ENCODE peak calls at places on chromosomes 1 and 21, in nine cellular contexts. N, L, R, G, X, O, D, W and Z are unnamed samples. For H3K4me1, the result is how much of the 10 kb centered on the place peaks cover.

GRCh38 chr1:9239622-9240401 is 5.2 kb downstream of the H6PD start:
- DNase-seq in L (peak), X (peak), O (peak), W (no peak), D (peak), N (no peak), G (no peak), R (no peak), Z (peak)

GRCh38 chr1:175808573-175808972 is 65.2 kb upstream of the TNR start:
- DNase-seq in G (no peak), R (no peak), L (peak), D (no peak), X (no peak), W (no peak), O (no peak), N (peak), Z (no peak)

GRCh38 chr1:203744008-203744972 is 20.7 kb upstream of the LAX1 start:
- DNase-seq in W (no peak), D (peak), G (no peak), X (peak), O (no peak), R (no peak), L (no peak), N (peak), Z (peak)

GRCh38 chr1:177786346-177786745 is 183.5 kb downstream of the SEC16B start:
- DNase-seq in X (no peak), W (no peak), R (no peak), O (no peak), L (no peak), N (no peak), G (no peak), D (no peak), Z (no peak)

GRCh38 chr21:33622253-33622652 is 19.3 kb downstream of the CRYZL1 start:
- DNase-seq in D (no peak), X (no peak), W (no peak), R (no peak), N (peak), G (no peak), L (no peak), O (no peak), Z (no peak)

GRCh38 chr21:44681861-44682579 is at the start of gene KRTAP12-1:
- DNase-seq in D (no peak), L (no peak), N (no peak), G (no peak), O (no peak), X (no peak), W (no peak), R (no peak), Z (no peak)

GRCh38 chr21:34926784-34927548 is 122.1 kb downstream of the RUNX1 start:
- DNase-seq in X (peak), W (no peak), O (peak), N (no peak), D (no peak), L (no peak), G (peak), R (no peak), Z (no peak)

GRCh38 chr21:17613242-17613676 is 558 bp upstream of the BTG3 start:
- DNase-seq in D (no peak), G (no peak), L (no peak), N (no peak), W (no peak), O (peak), X (peak), R (no peak), Z (peak)

GRCh38 chr1:210901981-210902770 is 231.8 kb downstream of the KCNH1 start:
- DNase-seq in W (no peak), X (no peak), D (no peak), N (no peak), O (no peak), L (no peak), G (no peak), R (no peak), Z (no peak)

GRCh38 chr1:119676571-119677206 is 28.6 kb upstream of the ZNF697 start:
- DNase-seq in L (no peak), X (peak), G (no peak), N (peak), W (no peak), O (no peak), D (no peak), R (no peak), Z (no peak)

GRCh38 chr1:119729044-119729443 is 17.3 kb downstream of the PHGDH start:
- DNase-seq in D (no peak), W (no peak), N (no peak), X (no peak), O (no peak), R (no peak), L (no peak), G (no peak), Z (no peak)

GRCh38 chr21:16418663-16419062 is 688.9 kb downstream of the USP25 start:
- DNase-seq in N (no peak), O (no peak), W (no peak), R (no peak), L (no peak), X (no peak), D (no peak), G (no peak), Z (no peak)

GRCh38 chr1:178060789-178061556 is 32.9 kb upstream of the RASAL2 start:
- DNase-seq in D (no peak), W (no peak), N (peak), O (peak), R (no peak), X (peak), L (peak), G (no peak), Z (no peak)

GRCh38 chr1:112285808-112286207 is 110.2 kb upstream of the CTTNBP2NL start:
- DNase-seq in D (no peak), N (no peak), G (no peak), L (peak), R (no peak), X (no peak), W (no peak), O (no peak), Z (no peak)

GRCh38 chr1:185984113-185984836 is 250.1 kb downstream of the HMCN1 start:
- DNase-seq in N (no peak), R (no peak), X (no peak), O (no peak), D (no peak), L (no peak), G (no peak), W (no peak), Z (no peak)

GRCh38 chr1:245500546-245500945 is 345.8 kb downstream of the KIF26B start:
- DNase-seq in N (peak), X (peak), G (peak), L (no peak), W (no peak), O (no peak), D (no peak), R (no peak), Z (no peak)

GRCh38 chr1:89931950-89932349 is 63.0 kb upstream of the ZNF326 start:
- DNase-seq in D (no peak), N (no peak), W (no peak), R (no peak), O (no peak), G (no peak), L (no peak), X (no peak), Z (no peak)

GRCh38 chr1:245575710-245576109 is 420.9 kb downstream of the KIF26B start:
- DNase-seq in R (no peak), D (no peak), G (no peak), L (no peak), N (no peak), O (no peak), X (peak), W (no peak), Z (no peak)

GRCh38 chr1:69252696-69253095 is 315.0 kb upstream of the LRRC7 start:
- DNase-seq in D (no peak), L (no peak), X (no peak), N (no peak), O (no peak), W (no peak), G (no peak), R (no peak), Z (no peak)

GRCh38 chr1:227950735-227951224 is 3.0 kb upstream of the WNT9A start:
- DNase-seq in N (no peak), G (no peak), X (no peak), L (no peak), O (no peak), D (no peak), W (no peak), R (no peak), Z (no peak)

GRCh38 chr1:27726173-27726793 is 522 bp downstream of the FAM76A start:
- DNase-seq in G (peak), O (peak), R (peak), W (peak), L (peak), N (peak), D (peak), X (peak), Z (peak)

GRCh38 chr1:201769966-201770365 is 59.0 kb upstream of the IPO9 start:
- DNase-seq in R (no peak), D (no peak), X (peak), G (no peak), O (no peak), N (no peak), L (no peak), W (no peak), Z (no peak)

GRCh38 chr1:30001452-30002039 is 721.8 kb downstream of the MATN1 start:
- DNase-seq in L (no peak), X (no peak), D (no peak), O (no peak), G (no peak), N (no peak), W (no peak), R (no peak), Z (no peak)

GRCh38 chr1:18941221-18942141 is 15.0 kb downstream of the IFFO2 start:
- DNase-seq in X (no peak), L (peak), G (peak), R (peak), D (no peak), N (peak), O (peak), W (no peak), Z (no peak)

GRCh38 chr1:22450421-22451021 is 1.1 kb upstream of the ZBTB40 start:
- DNase-seq in W (no peak), G (peak), L (no peak), D (no peak), O (no peak), X (no peak), R (no peak), N (no peak), Z (no peak)

GRCh38 chr1:207867136-207868081 is 43.5 kb downstream of the CD34 start:
- DNase-seq in L (no peak), D (peak), G (no peak), W (peak), N (no peak), O (no peak), X (peak), R (no peak), Z (no peak)

GRCh38 chr1:115545791-115546733 is 95.7 kb upstream of the VANGL1 start:
- DNase-seq in X (peak), D (no peak), L (peak), N (peak), O (peak), G (peak), W (peak), R (peak), Z (no peak)

GRCh38 chr21:26842976-26843911 is 2.0 kb downstream of the ADAMTS1 start:
- DNase-seq in W (peak), O (peak), N (peak), G (peak), X (peak), D (peak), R (no peak), L (peak), Z (no peak)

GRCh38 chr1:53535846-53536245 is 76.6 kb downstream of the DMRTB1 start:
- DNase-seq in W (no peak), R (no peak), D (no peak), X (peak), L (no peak), N (no peak), O (no peak), G (no peak), Z (no peak)

GRCh38 chr1:84339503-84339902 is 38.0 kb downstream of the SAMD13 start:
- DNase-seq in D (no peak), G (no peak), W (no peak), R (no peak), N (no peak), L (no peak), O (no peak), X (peak), Z (no peak)

DNA sequence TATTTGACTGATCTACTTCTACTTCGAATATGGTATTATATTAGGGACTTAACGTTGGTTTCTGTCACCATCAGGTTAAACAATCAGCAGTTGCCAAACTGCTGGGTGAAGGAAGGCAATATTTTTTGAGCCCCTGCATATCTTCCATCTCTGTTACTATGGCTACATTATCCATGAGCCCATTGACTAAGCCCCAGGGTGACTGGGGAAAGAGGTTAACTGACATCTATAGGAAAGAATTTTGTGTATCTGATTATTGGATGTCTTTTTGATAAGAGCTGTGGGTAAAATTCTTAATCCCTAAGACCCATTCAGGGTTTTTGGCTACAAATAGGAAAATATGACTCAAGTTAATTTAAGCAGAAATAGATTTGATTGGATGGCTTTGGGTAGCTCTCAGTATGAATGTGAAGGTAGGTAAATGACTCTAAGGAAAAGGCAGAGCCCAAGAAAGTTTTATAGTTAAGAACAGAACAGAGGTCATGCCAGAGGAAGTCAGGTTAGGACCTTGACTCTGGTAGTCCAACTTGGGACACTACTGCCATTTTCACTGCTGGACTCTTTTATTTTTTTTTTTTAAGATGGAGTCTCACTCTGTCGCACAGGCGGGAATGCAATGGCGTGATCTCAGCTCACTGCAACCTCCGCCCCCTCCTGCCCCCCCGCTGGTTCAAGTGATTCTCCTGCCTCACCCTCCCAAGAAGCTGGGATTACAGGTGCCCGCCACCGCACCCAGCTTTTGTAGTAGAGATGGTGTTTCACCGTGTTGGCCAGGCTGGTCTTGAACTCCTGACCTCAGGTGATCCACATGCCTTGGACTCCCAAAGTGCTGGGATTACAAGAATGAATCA is 8.9 kb upstream of the XPR1 start:
- DNase-seq in W (no peak), G (no peak), R (no peak), X (no peak), L (no peak), O (no peak), D (no peak), N (no peak), Z (no peak)
- H3K4me1 ChIP-seq in W (under half), G (under half), R (under half), X (under half), L (under half), O (under half), D (under half), N (under half), Z (under half)

GRCh38 chr1:200211157-200211556 is 183.6 kb downstream of the NR5A2 start:
- DNase-seq in O (no peak), L (no peak), N (no peak), W (no peak), D (no peak), G (peak), R (no peak), X (peak), Z (no peak)

GRCh38 chr1:200206340-200206739 is 178.8 kb downstream of the NR5A2 start:
- DNase-seq in X (peak), R (no peak), L (no peak), O (no peak), D (no peak), N (no peak), G (peak), W (no peak), Z (no peak)

GRCh38 chr1:200213392-200213791 is 185.9 kb downstream of the NR5A2 start:
- DNase-seq in O (no peak), G (no peak), D (no peak), X (no peak), R (no peak), W (no peak), N (no peak), L (no peak), Z (no peak)

GRCh38 chr1:200206761-200207160 is 179.3 kb downstream of the NR5A2 start:
- DNase-seq in O (no peak), X (peak), D (no peak), G (peak), L (no peak), R (no peak), N (no peak), W (no peak), Z (no peak)

DNA sequence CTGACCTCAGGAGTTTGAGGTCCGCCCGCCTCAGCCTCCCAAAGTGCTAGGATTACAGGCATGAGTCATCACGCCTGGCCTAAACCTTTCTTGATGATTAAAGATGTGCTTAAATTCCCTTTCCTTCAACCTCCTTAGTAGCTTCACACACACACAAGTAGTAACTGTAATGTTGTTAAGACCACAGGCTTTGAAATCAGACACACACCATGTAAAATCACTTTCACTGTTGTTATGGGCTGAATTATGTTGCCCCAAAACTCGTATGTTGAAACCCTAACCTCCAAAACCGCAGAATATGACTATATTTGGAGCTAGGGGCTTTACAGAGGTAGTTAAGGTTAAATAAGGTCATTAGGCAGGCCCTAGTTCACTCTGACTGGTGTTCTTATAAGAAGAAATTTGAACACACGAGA is 180.2 kb downstream of the NR5A2 start:
- DNase-seq in D (peak), O (no peak), L (no peak), N (no peak), G (peak), X (peak), R (no peak), W (no peak), Z (no peak)
- TF ChIP-seq EZH2phosphoT487 in D (no peak), O (no peak), L (no peak), N (no peak), G (no peak), X (no peak), R (no peak), W (no peak), Z (no peak)

DNA sequence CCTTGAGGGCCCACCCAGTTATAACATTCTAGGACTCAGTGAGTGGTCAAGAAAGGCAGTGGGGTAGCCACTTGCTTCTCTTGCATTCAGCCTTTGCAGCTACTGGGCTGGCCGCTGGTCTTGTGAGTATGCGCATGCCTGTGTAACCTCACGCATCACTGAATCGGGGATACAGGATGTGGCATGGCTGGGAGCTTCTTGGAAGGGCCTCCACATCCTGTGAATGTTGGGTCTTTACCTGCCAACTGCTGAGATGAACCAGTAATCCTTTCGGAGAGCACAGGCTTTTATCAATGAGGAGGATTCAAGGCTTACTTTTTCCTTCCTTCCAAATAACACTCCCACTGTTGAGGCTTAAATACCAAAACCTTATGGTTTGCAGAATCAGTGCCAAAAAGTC is 199.0 kb upstream of the UBE2U start:
- DNase-seq in N (peak), W (no peak), R (no peak), L (no peak), D (no peak), X (no peak), G (no peak), O (no peak), Z (no peak)
- H3K4me1 ChIP-seq in N (under half), W (under half), R (under half), L (under half), D (under half), X (under half), G (under half), O (under half), Z (under half)

GRCh38 chr1:197773856-197774255 is 1.4 kb downstream of the DENND1B start:
- DNase-seq in O (no peak), X (peak), L (no peak), N (no peak), R (no peak), D (peak), W (no peak), G (no peak), Z (peak)
- TF ChIP-seq EZH2phosphoT487 in O (no peak), X (no peak), L (no peak), N (no peak), R (no peak), D (no peak), W (no peak), G (no peak), Z (no peak)

GRCh38 chr1:100774370-100774769 is 54.8 kb downstream of the VCAM1 start:
- DNase-seq in D (no peak), O (no peak), R (no peak), W (no peak), X (no peak), L (no peak), N (no peak), G (no peak), Z (no peak)
- H3K4me1 ChIP-seq in D (under half), O (under half), R (under half), W (under half), X (under half), L (under half), N (under half), G (under half), Z (under half)

DNA sequence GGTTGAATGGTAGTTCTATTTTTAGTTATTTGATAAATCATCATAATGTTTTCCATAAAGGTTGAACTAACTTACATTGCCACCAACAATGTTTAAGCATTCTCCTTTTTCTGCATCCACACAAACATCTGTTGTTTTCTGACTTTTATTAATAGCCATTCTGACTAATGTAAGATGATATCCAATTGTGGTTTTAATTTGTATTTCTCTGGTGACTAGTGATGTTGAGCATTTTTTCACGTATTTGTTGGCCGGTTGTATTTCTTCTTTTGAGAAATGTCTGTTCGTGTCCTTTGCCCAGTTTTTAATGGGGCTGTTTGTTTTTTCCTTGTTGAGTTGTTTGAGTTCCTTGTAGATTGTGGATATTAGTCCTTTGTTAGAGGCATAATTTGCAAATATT is 24.6 kb upstream of the SLC35F3 start:
- DNase-seq in O (no peak), G (peak), X (no peak), D (no peak), W (no peak), N (no peak), R (no peak), L (no peak), Z (no peak)
- TF ChIP-seq EZH2phosphoT487 in O (no peak), G (no peak), X (no peak), D (no peak), W (no peak), N (no peak), R (no peak), L (no peak), Z (no peak)